ENCODE peak calls at places on chromosome 6, in nine cellular contexts. S, D, V, Y, H, P, I, B and W are unnamed samples.

GRCh38 chr6:159098636-159099106 is 53.9 kb upstream of the TAGAP start:
- DNase-seq in Y (no peak), S (peak), H (peak), P (no peak), V (no peak), I (peak), B (peak), D (peak), W (no peak)

GRCh38 chr6:106608080-106608668 is 21.1 kb downstream of the RTN4IP1 start:
- DNase-seq in I (peak), D (no peak), Y (peak), V (peak), B (no peak), S (peak), P (peak), H (no peak), W (no peak)

GRCh38 chr6:26205161-26205624 is 118.0 kb downstream of the HFE start:
- DNase-seq in H (peak), S (peak), I (peak), P (peak), Y (peak), D (peak), V (peak), B (peak), W (peak)

GRCh38 chr6:156190270-156190669 is 586.9 kb upstream of the ARID1B start:
- DNase-seq in H (no peak), B (no peak), V (no peak), S (peak), I (no peak), D (no peak), Y (no peak), P (no peak), W (no peak)

GRCh38 chr6:4358414-4359107 is 223.2 kb upstream of the ECI2 start:
- DNase-seq in B (no peak), Y (peak), S (no peak), I (peak), H (peak), D (no peak), P (peak), V (peak), W (peak)

GRCh38 chr6:140540743-140541142 is 1166.3 kb upstream of the CITED2 start:
- DNase-seq in H (no peak), I (no peak), P (no peak), D (no peak), S (no peak), V (no peak), B (no peak), Y (no peak), W (no peak)

GRCh38 chr6:123323419-123324329 is 313.1 kb downstream of the TRDN start:
- DNase-seq in V (no peak), H (no peak), S (no peak), Y (no peak), B (no peak), I (no peak), D (no peak), P (no peak), W (no peak)

GRCh38 chr6:116595247-116595646 is 21.0 kb upstream of the RSPH4A start:
- DNase-seq in H (no peak), V (no peak), B (no peak), D (no peak), P (no peak), S (no peak), Y (no peak), I (no peak), W (no peak)

GRCh38 chr6:116277124-116277523 is 2.6 kb downstream of the TSPYL1 start:
- DNase-seq in D (no peak), P (no peak), B (no peak), Y (no peak), S (no peak), H (no peak), V (no peak), I (no peak), W (no peak)

GRCh38 chr6:168837231-168837903 is 396.4 kb downstream of the SMOC2 start:
- DNase-seq in B (no peak), D (no peak), V (no peak), Y (no peak), H (no peak), S (no peak), P (no peak), I (no peak), W (no peak)

GRCh38 chr6:168242655-168243225 is 76.8 kb downstream of the DACT2 start:
- DNase-seq in D (no peak), V (no peak), S (no peak), B (no peak), P (no peak), H (peak), I (no peak), Y (no peak), W (no peak)

GRCh38 chr6:3844097-3844463 is 5.1 kb upstream of the FAM50B start:
- DNase-seq in Y (peak), H (no peak), I (no peak), P (no peak), B (no peak), V (no peak), S (no peak), D (no peak), W (no peak)

GRCh38 chr6:155829646-155830045 is 374.0 kb upstream of the NOX3 start:
- DNase-seq in I (no peak), V (no peak), S (no peak), H (no peak), Y (no peak), B (no peak), D (no peak), P (no peak), W (no peak)

GRCh38 chr6:159002432-159003160 is 2.6 kb upstream of the RSPH3 start:
- DNase-seq in P (no peak), V (peak), I (no peak), B (no peak), H (no peak), Y (peak), D (no peak), S (no peak), W (no peak)

GRCh38 chr6:157865249-157865648 is 42.2 kb downstream of the SNX9 start:
- DNase-seq in P (no peak), D (no peak), S (no peak), H (no peak), Y (no peak), B (no peak), V (no peak), I (no peak), W (no peak)

GRCh38 chr6:37910998-37911397 is 91.5 kb downstream of the ZFAND3 start:
- DNase-seq in B (no peak), S (no peak), P (no peak), V (no peak), D (no peak), H (no peak), I (no peak), Y (no peak), W (no peak)

GRCh38 chr6:90610291-90610670 is 23.4 kb upstream of the MAP3K7 start:
- DNase-seq in H (no peak), D (no peak), Y (peak), V (no peak), S (peak), I (no peak), P (no peak), B (no peak), W (no peak)

GRCh38 chr6:31139599-31139998 is 733 bp upstream of the PSORS1C2 start:
- DNase-seq in V (peak), S (no peak), P (peak), D (no peak), I (no peak), B (no peak), Y (peak), H (peak), W (no peak)

GRCh38 chr6:101413773-101414172 is 20.3 kb downstream of the GRIK2 start:
- DNase-seq in S (no peak), D (no peak), Y (no peak), V (no peak), B (no peak), I (no peak), P (no peak), H (no peak), W (no peak)

GRCh38 chr6:26065952-26066380 is 21.3 kb upstream of the HFE start:
- DNase-seq in P (peak), S (peak), I (peak), B (peak), D (no peak), Y (peak), V (peak), H (peak), W (no peak)

GRCh38 chr6:137487181-137487910 is 6.8 kb downstream of the OLIG3 start:
- DNase-seq in P (no peak), H (no peak), Y (no peak), S (no peak), I (no peak), V (no peak), B (no peak), D (no peak), W (no peak)

GRCh38 chr6:41278699-41279405 is 7.6 kb downstream of the TREM1 start:
- DNase-seq in Y (peak), D (no peak), S (peak), V (peak), I (peak), B (peak), P (peak), H (no peak), W (no peak)